ENCODE peak calls at places on chromosome 22, in six cellular contexts. V is progenitor cell of endocrine pancreas, J is tibial nerve, N is left ventricle myocardium inferior, U is GM23338, K is AG09309. G is an unnamed sample.

GRCh38 chr22:41048791-41049717 is 43.3 kb upstream of the EP300 start:
- DNase-seq in V (peak), J (peak), N (peak), U (peak), K (peak), G (no peak)

GRCh38 chr22:46693634-46694422 is 44.2 kb downstream of the CERK start:
- DNase-seq in V (no peak), J (no peak), N (peak), U (no peak), K (no peak), G (no peak)

GRCh38 chr22:24141586-24141985 is 39.7 kb upstream of the SUSD2 start:
- DNase-seq in V (no peak), J (no peak), N (no peak), U (no peak), K (no peak), G (no peak)

GRCh38 chr22:39994046-39994565 is 648 bp upstream of the FAM83F start:
- DNase-seq in V (no peak), J (no peak), N (no peak), U (no peak), K (no peak), G (no peak)

GRCh38 chr22:40410272-40410671 is 39.9 kb downstream of the SGSM3 start:
- DNase-seq in V (no peak), J (no peak), N (no peak), U (no peak), K (no peak), G (no peak)

GRCh38 chr22:21690401-21690801 is 24.6 kb downstream of the PPIL2 start:
- DNase-seq in V (no peak), J (no peak), N (no peak), U (no peak), K (no peak), G (no peak)

GRCh38 chr22:42880815-42881214 is 23.7 kb upstream of the ARFGAP3 start:
- DNase-seq in V (no peak), J (no peak), N (no peak), U (peak), K (no peak), G (no peak)

GRCh38 chr22:23212061-23213030 is 32.0 kb downstream of the BCR start:
- DNase-seq in V (no peak), J (no peak), N (no peak), U (no peak), K (no peak), G (no peak)

GRCh38 chr22:34111210-34111824 is 191.0 kb upstream of the LARGE1 start:
- DNase-seq in V (peak), J (peak), N (no peak), U (peak), K (no peak), G (no peak)

GRCh38 chr22:40534379-40535188 is 101.9 kb downstream of the MRTFA start:
- DNase-seq in V (no peak), J (no peak), N (no peak), U (peak), K (no peak), G (no peak)

GRCh38 chr22:24592144-24592845 is 578 bp downstream of the LRRC75B start:
- DNase-seq in V (peak), J (no peak), N (no peak), U (peak), K (no peak), G (no peak)

GRCh38 chr22:22387386-22387736 is 121.2 kb downstream of the ZNF280B start:
- DNase-seq in V (no peak), J (no peak), N (no peak), U (no peak), K (no peak), G (no peak)

GRCh38 chr22:41256254-41256897 is 15.6 kb upstream of the CHADL start:
- DNase-seq in V (no peak), J (no peak), N (no peak), U (no peak), K (peak), G (no peak)

GRCh38 chr22:23225724-23226496 is 45.6 kb downstream of the BCR start:
- DNase-seq in V (no peak), J (no peak), N (peak), U (no peak), K (no peak), G (no peak)

GRCh38 chr22:40638261-40638660 is 1.7 kb upstream of the MRTFA start:
- DNase-seq in V (no peak), J (no peak), N (no peak), U (no peak), K (no peak), G (no peak)

GRCh38 chr22:31820655-31821054 is 66.8 kb downstream of the DEPDC5 start:
- DNase-seq in V (no peak), J (no peak), N (no peak), U (no peak), K (no peak), G (no peak)

GRCh38 chr22:31818481-31819392 is 64.9 kb downstream of the DEPDC5 start:
- DNase-seq in V (no peak), J (no peak), N (no peak), U (peak), K (no peak), G (no peak)

GRCh38 chr22:31825513-31825912 is 71.7 kb downstream of the DEPDC5 start:
- DNase-seq in V (no peak), J (no peak), N (no peak), U (no peak), K (no peak), G (no peak)

GRCh38 chr22:31821572-31821971 is 67.8 kb downstream of the DEPDC5 start:
- DNase-seq in V (no peak), J (no peak), N (no peak), U (no peak), K (no peak), G (no peak)

GRCh38 chr22:31822523-31822922 is 68.7 kb downstream of the DEPDC5 start:
- DNase-seq in V (no peak), J (no peak), N (no peak), U (no peak), K (no peak), G (no peak)
- TF ChIP-seq CTCF in V (no peak), J (no peak), N (no peak), U (no peak), K (no peak), G (no peak)

GRCh38 chr22:37940698-37941376 is 12.6 kb downstream of the C22orf23 start:
- DNase-seq in V (no peak), J (peak), N (no peak), U (peak), K (no peak), G (no peak)
- TF ChIP-seq CTCF in V (no peak), J (no peak), N (no peak), U (peak), K (no peak), G (no peak)

GRCh38 chr22:26712158-26712557 is 54.8 kb downstream of the MIAT start:
- DNase-seq in V (no peak), J (no peak), N (no peak), U (no peak), K (no peak), G (no peak)
- TF ChIP-seq CTCF in V (no peak), J (no peak), N (no peak), U (no peak), K (no peak), G (no peak)

DNA sequence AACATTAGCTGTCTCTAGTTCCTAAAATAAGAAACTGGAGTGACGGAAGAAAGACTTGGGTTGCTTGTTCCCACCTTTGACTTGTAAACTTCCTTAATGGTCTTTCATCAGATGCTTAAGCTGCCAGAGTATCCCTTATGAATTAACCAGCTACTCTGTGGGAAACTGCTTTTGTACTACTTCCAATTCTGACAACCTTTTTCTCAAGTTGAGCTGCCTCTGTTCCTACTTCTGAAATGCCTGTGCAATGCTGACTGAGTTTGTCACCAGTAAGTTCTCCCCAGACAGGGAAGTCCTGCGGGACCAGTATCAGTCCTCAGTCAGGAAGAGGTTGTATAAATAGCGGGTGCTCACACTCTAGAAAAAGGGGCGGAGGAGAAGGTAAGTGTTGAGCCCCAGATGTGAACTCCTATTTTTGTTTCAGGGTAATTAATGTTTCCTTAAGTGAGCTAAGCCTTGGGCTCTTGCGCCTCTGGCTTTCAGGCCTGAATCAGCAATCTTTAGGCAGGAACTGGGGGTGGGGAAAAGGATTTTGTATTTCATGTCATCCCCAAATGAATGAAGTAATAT is 67.2 kb downstream of the CECR2 start:
- DNase-seq in V (no peak), J (no peak), N (no peak), U (peak), K (no peak), G (no peak)
- TF ChIP-seq CTCF in V (no peak), J (no peak), N (no peak), U (no peak), K (no peak), G (no peak)

DNA sequence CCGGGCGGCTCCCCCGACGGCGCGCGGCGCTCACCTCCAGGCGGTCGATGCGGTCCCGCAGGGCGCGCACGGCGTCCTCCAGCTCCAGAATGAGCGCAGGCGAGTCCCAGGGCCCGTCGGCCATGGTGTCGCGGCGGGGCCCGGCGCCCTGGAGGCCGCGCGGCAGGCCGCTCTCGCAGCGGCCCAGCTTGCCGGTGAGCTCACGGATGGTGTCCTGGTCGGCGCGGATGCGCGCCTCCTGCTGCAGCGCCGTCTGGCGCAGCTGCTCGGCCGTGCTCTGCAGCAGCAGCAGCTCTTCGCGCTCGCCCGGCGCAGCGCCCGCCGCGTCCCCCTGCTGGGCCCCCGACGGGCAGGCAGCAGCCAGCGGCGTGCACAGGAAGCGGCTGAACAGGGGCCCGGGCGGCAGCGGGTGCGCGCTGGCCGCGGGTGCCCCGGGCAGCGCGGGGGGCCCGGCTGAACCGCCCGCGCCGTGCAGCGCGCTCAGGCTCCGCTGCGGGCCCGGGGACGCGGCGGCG is 570 bp downstream of the NPTXR start:
- DNase-seq in V (peak), J (no peak), N (peak), U (peak), K (no peak), G (peak)
- TF ChIP-seq CTCF in V (peak), J (peak), N (peak), U (peak), K (peak), G (no peak)

GRCh38 chr22:29308791-29309262 is 2.4 kb downstream of the GAS2L1 start:
- DNase-seq in V (no peak), J (no peak), N (no peak), U (peak), K (peak), G (no peak)

GRCh38 chr22:29306175-29306829 is at the start of gene GAS2L1:
- DNase-seq in V (peak), J (peak), N (peak), U (peak), K (peak), G (no peak)

GRCh38 chr22:29306830-29307657 is 594 bp downstream of the GAS2L1 start:
- DNase-seq in V (peak), J (peak), N (peak), U (peak), K (peak), G (no peak)

GRCh38 chr22:29308148-29308790 is 1.8 kb downstream of the GAS2L1 start:
- DNase-seq in V (no peak), J (no peak), N (no peak), U (no peak), K (no peak), G (no peak)

GRCh38 chr22:29307658-29308147 is 1.3 kb downstream of the GAS2L1 start:
- DNase-seq in V (no peak), J (no peak), N (no peak), U (no peak), K (no peak), G (no peak)
- TF ChIP-seq CTCF in V (no peak), J (no peak), N (no peak), U (no peak), K (no peak), G (no peak)

DNA sequence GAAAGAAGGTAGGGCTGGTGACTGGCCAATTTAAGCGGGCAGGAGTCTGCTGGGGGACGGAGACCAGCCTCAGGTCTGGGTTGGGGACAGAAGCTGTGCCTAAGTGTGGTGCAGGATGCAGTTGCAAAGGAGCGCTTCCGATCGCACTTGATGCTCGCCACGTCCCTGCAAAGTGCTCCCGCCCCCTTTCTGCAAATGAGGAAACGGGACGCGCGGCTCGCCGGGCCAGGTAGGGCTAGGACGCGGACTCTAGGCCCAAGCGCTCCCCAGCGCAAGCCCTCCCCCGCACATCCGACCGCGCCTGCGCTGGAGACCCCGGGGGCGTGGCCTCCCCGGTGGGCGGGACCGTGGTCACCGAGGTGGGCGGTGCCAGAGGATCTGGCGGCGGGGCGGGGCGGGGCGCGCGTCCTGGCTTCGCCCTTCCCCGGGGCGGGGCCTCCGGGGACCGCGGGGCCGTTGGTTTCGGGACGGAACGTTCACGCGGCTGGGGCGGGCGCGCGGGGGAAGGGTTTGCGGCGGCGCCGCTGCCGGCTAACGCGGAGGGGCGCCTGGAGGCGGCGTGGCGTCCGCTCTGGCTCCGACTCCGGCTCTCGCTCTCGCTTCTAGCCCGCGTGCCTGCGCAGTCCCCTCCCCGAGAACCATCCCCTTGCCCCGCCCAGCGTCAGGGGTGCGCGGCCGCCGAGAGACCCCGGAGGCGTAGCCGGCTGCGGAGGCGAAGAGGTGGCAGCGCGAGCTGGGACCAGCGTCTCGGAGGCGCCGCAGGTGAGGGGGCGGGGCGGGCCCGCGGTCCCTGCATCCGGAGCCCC is at the start of gene FAM118A:
- DNase-seq in V (peak), J (peak), N (peak), U (peak), K (peak), G (peak)
- TF ChIP-seq CTCF in V (no peak), J (peak), N (peak), U (peak), K (no peak), G (no peak)